ENCODE peak calls at places on chromosomes 5 and 9, in ten cellular contexts. I, R, Y, N, D, S, K, X, L and T are unnamed samples.

GRCh38 chr5:135547590-135548254 is 12.0 kb upstream of the NEUROG1 start:
- DNase-seq in I (no peak), R (no peak), Y (no peak), N (no peak), D (no peak), S (no peak), K (no peak), X (no peak), L (no peak), T (no peak)

GRCh38 chr5:40746703-40747102 is 9.1 kb downstream of the TTC33 start:
- DNase-seq in I (no peak), R (no peak), Y (no peak), N (no peak), D (no peak), S (no peak), K (no peak), X (no peak), L (no peak), T (no peak)

GRCh38 chr9:132141948-132142594 is 19.8 kb upstream of the NTNG2 start:
- DNase-seq in I (peak), R (no peak), Y (peak), N (no peak), D (no peak), S (no peak), K (no peak), X (no peak), L (no peak), T (no peak)

GRCh38 chr9:88033303-88033702 is 59.0 kb upstream of the CDK20 start:
- DNase-seq in I (no peak), R (no peak), Y (no peak), N (no peak), D (no peak), S (no peak), K (no peak), X (no peak), L (no peak), T (no peak)

GRCh38 chr5:135484563-135485157 is 32.5 kb upstream of the TIFAB start:
- DNase-seq in I (peak), R (peak), Y (no peak), N (no peak), D (no peak), S (no peak), K (no peak), X (no peak), L (no peak), T (no peak)

GRCh38 chr9:114348906-114349482 is 19.3 kb downstream of the ORM2 start:
- DNase-seq in I (peak), R (peak), Y (peak), N (peak), D (peak), S (peak), K (peak), X (no peak), L (peak), T (peak)

GRCh38 chr5:157266286-157267007 is 524 bp downstream of the CYFIP2 start:
- DNase-seq in I (peak), R (no peak), Y (no peak), N (no peak), D (no peak), S (peak), K (peak), X (peak), L (peak), T (peak)

GRCh38 chr9:129803679-129804065 is 688 bp downstream of the TOR1B start:
- DNase-seq in I (peak), R (no peak), Y (no peak), N (no peak), D (no peak), S (no peak), K (no peak), X (no peak), L (no peak), T (no peak)

GRCh38 chr9:95103385-95104087 is 214.0 kb downstream of the FANCC start:
- DNase-seq in I (no peak), R (no peak), Y (no peak), N (no peak), D (no peak), S (no peak), K (no peak), X (no peak), L (peak), T (no peak)

GRCh38 chr5:175738595-175739133 is 80.8 kb downstream of the HRH2 start:
- DNase-seq in I (no peak), R (peak), Y (no peak), N (no peak), D (no peak), S (no peak), K (no peak), X (no peak), L (no peak), T (no peak)

GRCh38 chr9:125995006-125995405 is 247.8 kb downstream of the PBX3 start:
- DNase-seq in I (no peak), R (peak), Y (no peak), N (no peak), D (no peak), S (no peak), K (no peak), X (no peak), L (peak), T (no peak)

GRCh38 chr5:91296691-91297143 is 86.4 kb downstream of the ARRDC3 start:
- DNase-seq in I (no peak), R (peak), Y (peak), N (no peak), D (no peak), S (no peak), K (no peak), X (no peak), L (peak), T (peak)

GRCh38 chr9:134975253-134975652 is 57.5 kb upstream of the FCN1 start:
- DNase-seq in I (no peak), R (no peak), Y (no peak), N (no peak), D (no peak), S (no peak), K (no peak), X (no peak), L (no peak), T (no peak)

GRCh38 chr5:93569295-93570164 is 11.5 kb downstream of the NR2F1-AS1 start:
- DNase-seq in I (peak), R (no peak), Y (no peak), N (no peak), D (no peak), S (no peak), K (no peak), X (no peak), L (no peak), T (no peak)

GRCh38 chr9:97572892-97573365 is 60.2 kb downstream of the TSTD2 start:
- DNase-seq in I (no peak), R (peak), Y (no peak), N (no peak), D (no peak), S (no peak), K (no peak), X (no peak), L (no peak), T (no peak)

GRCh38 chr5:150797384-150797783 is 18.8 kb downstream of the SMIM3 start:
- DNase-seq in I (no peak), R (no peak), Y (no peak), N (no peak), D (no peak), S (no peak), K (no peak), X (no peak), L (no peak), T (no peak)

GRCh38 chr9:136232964-136233363 is 12.6 kb downstream of the QSOX2 start:
- DNase-seq in I (no peak), R (no peak), Y (no peak), N (no peak), D (no peak), S (no peak), K (no peak), X (no peak), L (no peak), T (peak)

GRCh38 chr9:114299286-114300152 is 23.4 kb upstream of the ORM1 start:
- DNase-seq in I (no peak), R (peak), Y (no peak), N (no peak), D (no peak), S (no peak), K (no peak), X (no peak), L (peak), T (no peak)

GRCh38 chr5:143183989-143184388 is 219.5 kb downstream of the NR3C1 start:
- DNase-seq in I (no peak), R (no peak), Y (no peak), N (no peak), D (no peak), S (no peak), K (no peak), X (no peak), L (no peak), T (no peak)

GRCh38 chr9:33921967-33922895 is 105.3 kb downstream of the UBE2R2 start:
- DNase-seq in I (peak), R (no peak), Y (no peak), N (peak), D (no peak), S (peak), K (no peak), X (no peak), L (no peak), T (no peak)

GRCh38 chr5:139171779-139172404 is 26.3 kb downstream of the SIL1 start:
- DNase-seq in I (no peak), R (no peak), Y (no peak), N (no peak), D (no peak), S (no peak), K (no peak), X (no peak), L (no peak), T (no peak)

GRCh38 chr9:121023064-121023463 is 27.0 kb downstream of the C5 start:
- DNase-seq in I (no peak), R (no peak), Y (no peak), N (peak), D (no peak), S (no peak), K (no peak), X (no peak), L (no peak), T (no peak)

GRCh38 chr5:7425830-7426229 is 29.9 kb downstream of the ADCY2 start:
- DNase-seq in I (no peak), R (no peak), Y (no peak), N (no peak), D (no peak), S (no peak), K (no peak), X (no peak), L (no peak), T (no peak)

GRCh38 chr9:21933865-21934264 is 60.3 kb downstream of the CDKN2A start:
- DNase-seq in I (no peak), R (no peak), Y (no peak), N (no peak), D (no peak), S (no peak), K (no peak), X (no peak), L (no peak), T (no peak)